ENCODE peak calls at places on chromosomes 2 and 18, in seven cellular contexts. E is AG04450, U is body of pancreas, J is cardiac muscle cell, H is substantia nigra, K is neuronal stem cell, W is sigmoid colon. I is an unnamed sample.

GRCh38 chr2:216021768-216022167 is 8.4 kb upstream of the MREG start:
- DNase-seq in U (no peak), K (no peak), H (no peak), E (no peak), W (no peak), J (no peak), I (no peak)

GRCh38 chr2:239594772-239595608 is 194.2 kb upstream of the HDAC4 start:
- DNase-seq in W (peak; percentile 41), K (no peak), H (no peak), U (peak; percentile 4), J (no peak), E (no peak), I (no peak)

GRCh38 chr2:186328848-186329247 is 157.2 kb upstream of the ZC3H15 start:
- DNase-seq in H (no peak), K (no peak), U (no peak), W (no peak), E (no peak), J (no peak), I (no peak)

GRCh38 chr2:74147729-74148456 is at the start of gene BOLA3:
- DNase-seq in K (peak; percentile 81), J (peak; percentile 86), H (peak; percentile 89), W (peak; percentile 91), E (no peak), U (peak; percentile 89), I (peak; percentile 89)

GRCh38 chr2:161486111-161486510 is 70.0 kb downstream of the TBR1 start:
- DNase-seq in U (no peak), J (no peak), K (no peak), E (no peak), W (no peak), H (no peak), I (no peak)

GRCh38 chr2:148928395-148928794 is 53.4 kb downstream of the KIF5C start:
- DNase-seq in W (no peak), E (no peak), J (no peak), H (no peak), U (no peak), K (no peak), I (no peak)

GRCh38 chr2:191677646-191678436 is at the start of gene NABP1:
- DNase-seq in U (peak; percentile 99), J (peak; percentile 99), K (peak; percentile 93), H (peak; percentile 98), W (peak; percentile 99), E (peak; percentile 94), I (peak; percentile 100)

GRCh38 chr2:215396595-215397313 is 39.1 kb downstream of the FN1 start:
- DNase-seq in J (peak; percentile 84), W (no peak), K (no peak), U (no peak), H (no peak), E (peak; percentile 63), I (no peak)

GRCh38 chr2:168120730-168121129 is 126.7 kb downstream of the STK39 start:
- DNase-seq in J (no peak), E (no peak), H (no peak), U (no peak), K (no peak), W (no peak), I (no peak)

GRCh38 chr18:3284501-3284900 is 22.6 kb downstream of the MYL12B start:
- DNase-seq in W (no peak), H (no peak), E (no peak), J (no peak), K (no peak), U (no peak), I (no peak)

GRCh38 chr2:69780907-69781306 is 39.0 kb downstream of the ANXA4 start:
- DNase-seq in W (no peak), E (no peak), H (no peak), U (no peak), K (no peak), J (no peak), I (no peak)

GRCh38 chr2:236661064-236661761 is 91.6 kb downstream of the ACKR3 start:
- DNase-seq in K (peak; percentile 23), J (peak; percentile 56), E (no peak), W (no peak), U (no peak), H (no peak), I (no peak)

GRCh38 chr18:37265382-37265781 is 300.2 kb downstream of the CELF4 start:
- DNase-seq in H (no peak), E (no peak), K (no peak), U (no peak), W (no peak), J (no peak), I (no peak)

GRCh38 chr2:71074893-71075292 is 6.4 kb downstream of the NAGK start:
- DNase-seq in U (no peak), H (no peak), J (no peak), E (no peak), K (no peak), W (peak; percentile 3), I (no peak)

GRCh38 chr2:71070294-71071025 is 2.0 kb downstream of the NAGK start:
- DNase-seq in K (no peak), H (peak; percentile 30), W (peak; percentile 56), U (peak; percentile 34), E (no peak), J (peak; percentile 47), I (no peak)

GRCh38 chr2:71071681-71072398 is 3.4 kb downstream of the NAGK start:
- DNase-seq in W (peak; percentile 66), J (no peak), E (no peak), H (peak; percentile 18), U (no peak), K (no peak), I (peak; percentile 46)

GRCh38 chr2:71073475-71073874 is 5.0 kb downstream of the NAGK start:
- DNase-seq in W (peak; percentile 7), E (no peak), U (no peak), H (no peak), K (no peak), J (no peak), I (no peak)

GRCh38 chr2:71072492-71072891 is 4.0 kb downstream of the NAGK start:
- DNase-seq in W (peak; percentile 63), H (no peak), E (no peak), U (no peak), J (no peak), K (no peak), I (no peak)
- H3K27ac ChIP-seq in W (peak overlapping the region; percentile 1), H (peak overlapping the region; percentile 35), E (no peak overlapping the region), U (no peak overlapping the region), J (no peak overlapping the region), K (no peak overlapping the region), I (peak overlapping the region; percentile 52)

GRCh38 chr2:20327370-20327769 is 23.3 kb downstream of the PUM2 start:
- DNase-seq in W (no peak), U (no peak), J (no peak), E (no peak), H (no peak), K (no peak), I (no peak)
- H3K27ac ChIP-seq in W (no peak overlapping the region), U (no peak overlapping the region), J (peak overlapping the region; percentile 62), E (no peak overlapping the region), H (no peak overlapping the region), K (no peak overlapping the region), I (peak overlapping the region; percentile 28)

GRCh38 chr2:52498062-52498750 is 1269.4 kb upstream of the CHAC2 start:
- DNase-seq in K (no peak), E (no peak), U (no peak), J (no peak), W (no peak), H (no peak), I (no peak)

GRCh38 chr2:52500561-52500960 is 1267.0 kb upstream of the CHAC2 start:
- DNase-seq in E (no peak), J (no peak), K (no peak), W (no peak), U (no peak), H (no peak), I (no peak)

DNA sequence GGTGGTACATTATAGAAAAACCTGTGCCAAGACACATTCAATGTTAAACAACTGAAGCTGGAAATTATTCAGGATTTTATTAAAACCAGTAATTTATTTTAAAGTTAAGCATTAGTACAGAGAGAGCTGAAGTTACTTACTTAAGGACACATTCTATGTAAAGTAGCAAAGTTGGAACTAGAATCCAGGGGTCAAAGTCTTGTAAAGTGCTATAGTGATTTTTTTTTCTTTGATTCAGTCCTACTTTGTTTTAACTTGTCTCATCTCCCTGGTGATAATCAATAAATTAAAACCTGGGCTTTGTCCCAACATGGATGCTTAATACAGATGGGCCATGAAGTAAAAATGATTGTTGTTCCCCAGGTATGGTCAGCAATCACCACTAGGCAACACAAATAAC is 1271.8 kb upstream of the CHAC2 start:
- DNase-seq in E (no peak), W (no peak), H (no peak), J (no peak), U (no peak), K (no peak), I (no peak)
- H3K27ac ChIP-seq in E (no peak overlapping the region), W (no peak overlapping the region), H (no peak overlapping the region), J (no peak overlapping the region), U (no peak overlapping the region), K (no peak overlapping the region), I (no peak overlapping the region)

GRCh38 chr2:84940088-84940470 is 30.9 kb upstream of the KCMF1 start:
- DNase-seq in J (no peak), U (no peak), H (no peak), E (no peak), K (no peak), W (no peak), I (no peak)
- H3K27ac ChIP-seq in J (no peak overlapping the region), U (peak overlapping the region; percentile 72), H (no peak overlapping the region), E (no peak overlapping the region), K (no peak overlapping the region), W (no peak overlapping the region), I (peak overlapping the region; percentile 79)

GRCh38 chr2:231058761-231059550 is 2.3 kb downstream of the PSMD1 start:
- DNase-seq in J (peak; percentile 13), H (no peak), E (no peak), W (no peak), U (no peak), K (no peak), I (no peak)

GRCh38 chr2:231056453-231057416 is at the start of gene PSMD1:
- DNase-seq in J (peak; percentile 97), H (peak; percentile 90), E (peak; percentile 88), W (peak; percentile 95), K (peak; percentile 93), U (peak; percentile 90), I (peak; percentile 93)

GRCh38 chr2:231062776-231063175 is 6.1 kb downstream of the PSMD1 start:
- DNase-seq in J (no peak), W (no peak), K (no peak), H (no peak), E (no peak), U (no peak), I (no peak)

GRCh38 chr2:231057590-231057989 is 923 bp downstream of the PSMD1 start:
- DNase-seq in J (peak; percentile 11), U (no peak), W (no peak), H (no peak), E (no peak), K (no peak), I (no peak)

DNA sequence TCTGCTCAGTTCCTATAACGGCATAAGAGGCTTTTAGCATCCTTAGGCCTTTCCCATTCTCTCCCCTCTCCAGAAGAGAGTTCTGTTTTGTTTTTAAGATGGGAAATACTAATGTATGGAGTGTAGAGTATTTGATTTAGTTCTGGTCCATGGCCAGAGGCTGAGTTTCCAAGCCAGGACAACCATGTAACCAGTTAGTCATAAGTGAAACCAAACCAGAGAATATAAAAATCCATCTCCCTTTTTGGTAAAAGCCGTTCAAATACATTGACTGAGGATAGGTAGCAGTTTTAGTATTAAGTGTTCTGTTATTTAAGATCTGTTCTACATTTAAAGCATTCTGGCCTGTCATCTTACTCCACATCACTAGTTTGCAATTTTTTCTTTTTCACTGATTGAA is 3.1 kb downstream of the PSMD1 start:
- DNase-seq in U (no peak), E (no peak), K (no peak), H (no peak), W (no peak), J (no peak), I (no peak)
- H3K27ac ChIP-seq in U (no peak overlapping the region), E (no peak overlapping the region), K (no peak overlapping the region), H (no peak overlapping the region), W (no peak overlapping the region), J (no peak overlapping the region), I (no peak overlapping the region)

GRCh38 chr2:97758131-97758705 is 44.8 kb downstream of the ZAP70 start:
- DNase-seq in H (no peak), E (no peak), K (no peak), J (no peak), W (no peak), U (no peak), I (no peak)
- H3K27ac ChIP-seq in H (no peak overlapping the region), E (no peak overlapping the region), K (no peak overlapping the region), J (no peak overlapping the region), W (no peak overlapping the region), U (no peak overlapping the region), I (no peak overlapping the region)